ENCODE peak calls at places on chromosomes 16 and 17, in six cellular contexts. A is heart right ventricle; Z is stimulated activated CD4-positive, alpha-beta T cell treated with anti-CD3 and anti-CD28 coated beads, Interleukin-1b, Interleukin-23, amount 100 ng/mL, for 48 hours; M is amniotic stem cell; S is aorta; P is cardiac muscle cell. L is an unnamed sample.

GRCh38 chr16:66881014-66881417 is 701 bp downstream of the PDP2 start:
- DNase-seq in A (no peak), Z (no peak), M (no peak), S (peak; percentile 75), P (no peak), L (no peak)

GRCh38 chr16:76574651-76575050 is 297.4 kb downstream of the CNTNAP4 start:
- DNase-seq in A (no peak), Z (no peak), M (no peak), S (no peak), P (no peak), L (no peak)

GRCh38 chr17:2972749-2973148 is 90.7 kb downstream of the OR1D5 start:
- DNase-seq in A (no peak), Z (no peak), M (no peak), S (no peak), P (no peak), L (no peak)

GRCh38 chr17:41812176-41813038 is at the start of gene FKBP10:
- DNase-seq in A (peak; percentile 76), Z (peak; percentile 31), M (peak; percentile 80), S (peak; percentile 91), P (peak; percentile 90), L (no peak)

GRCh38 chr16:18068477-18068876 is 268.1 kb downstream of the NPIPA8 start:
- DNase-seq in A (no peak), Z (no peak), M (no peak), S (no peak), P (no peak), L (no peak)

GRCh38 chr16:12239953-12240485 is 263.5 kb downstream of the SNX29 start:
- DNase-seq in A (no peak), Z (no peak), M (no peak), S (no peak), P (peak; percentile 64), L (no peak)

GRCh38 chr16:86585821-86586611 is 7.7 kb downstream of the FOXL1 start:
- DNase-seq in A (no peak), Z (no peak), M (peak; percentile 71), S (peak; percentile 65), P (no peak), L (no peak)

GRCh38 chr17:76642994-76643393 is 563 bp downstream of the ST6GALNAC1 start:
- DNase-seq in A (no peak), Z (no peak), M (no peak), S (no peak), P (no peak), L (no peak)

GRCh38 chr17:42541041-42541833 is 5.2 kb downstream of the NAGLU start:
- DNase-seq in A (no peak), Z (no peak), M (no peak), S (no peak), P (no peak), L (no peak)

GRCh38 chr17:63530557-63531021 is 7.4 kb downstream of the KCNH6 start:
- DNase-seq in A (no peak), Z (no peak), M (no peak), S (no peak), P (no peak), L (no peak)

L was measured in esophagus muscularis mucosa.